ENCODE peak calls at places on chromosomes 5 and 9, in six cellular contexts. F, E, D, X, L and Z are unnamed samples.
A peak's percentile ranks its signal among the peaks of the same experiment; 100 is the strongest.

GRCh38 chr9:34114436-34114835 is 12.1 kb downstream of the DCAF12 start:
- DNase-seq in D (no peak), L (peak; percentile 37), E (no peak), X (no peak), F (no peak), Z (no peak)

GRCh38 chr9:106616946-106617345 is 246.0 kb upstream of the ZNF462 start:
- DNase-seq in E (no peak), L (no peak), F (no peak), D (no peak), X (no peak), Z (no peak)

GRCh38 chr5:54254482-54255198 is 55.7 kb downstream of the ARL15 start:
- DNase-seq in F (no peak), L (no peak), E (peak; percentile 43), D (no peak), X (no peak), Z (peak; percentile 28)

GRCh38 chr5:14244721-14245518 is 101.8 kb downstream of the TRIO start:
- DNase-seq in E (no peak), D (peak; percentile 82), X (no peak), L (no peak), F (peak; percentile 76), Z (no peak)

GRCh38 chr9:121269888-121270254 is 1.9 kb downstream of the GSN start:
- DNase-seq in D (no peak), X (no peak), E (peak; percentile 20), L (no peak), F (no peak), Z (no peak)

GRCh38 chr5:177431317-177432142 is 5.1 kb downstream of the GRK6 start:
- DNase-seq in X (peak; percentile 55), E (no peak), F (no peak), L (no peak), D (no peak), Z (no peak)

GRCh38 chr5:62312036-62312435 is 6.0 kb downstream of the KIF2A start:
- DNase-seq in X (no peak), E (peak; percentile 33), L (no peak), D (no peak), F (no peak), Z (peak; percentile 16)

GRCh38 chr5:21121213-21121612 is 1133.2 kb upstream of the CDH18 start:
- DNase-seq in F (no peak), X (no peak), L (no peak), D (peak; percentile 64), E (no peak), Z (no peak)

GRCh38 chr9:88574993-88575392 is 40.0 kb downstream of the NXNL2 start:
- DNase-seq in D (peak; percentile 60), F (peak; percentile 74), X (no peak), L (no peak), E (peak; percentile 51), Z (peak; percentile 42)

GRCh38 chr5:30041831-30042385 is 1151.6 kb upstream of the CDH6 start:
- DNase-seq in E (no peak), F (no peak), L (no peak), D (no peak), X (no peak), Z (no peak)

GRCh38 chr5:72597456-72597948 is 90.3 kb upstream of the ZNF366 start:
- DNase-seq in E (peak; percentile 85), X (peak; percentile 31), F (peak; percentile 95), L (peak; percentile 12), D (peak; percentile 95), Z (peak; percentile 93)

GRCh38 chr5:57332350-57332749 is 150.3 kb downstream of the ACTBL2 start:
- DNase-seq in L (no peak), E (peak; percentile 63), X (no peak), F (peak; percentile 86), D (peak; percentile 60), Z (peak; percentile 28)

GRCh38 chr9:682633-683508 is 158.6 kb upstream of the DMRT1 start:
- DNase-seq in D (peak; percentile 65), E (peak; percentile 61), X (peak; percentile 81), L (no peak), F (peak; percentile 43), Z (peak; percentile 28)

GRCh38 chr9:134612309-134612708 is 29.3 kb upstream of the COL5A1 start:
- DNase-seq in E (no peak), D (no peak), F (no peak), L (no peak), X (no peak), Z (no peak)

GRCh38 chr5:107968465-107968864 is 297.7 kb upstream of the EFNA5 start:
- DNase-seq in D (peak; percentile 29), L (no peak), F (peak; percentile 54), X (no peak), E (peak; percentile 44), Z (no peak)

GRCh38 chr9:100087218-100087617 is 11.6 kb downstream of the ERP44 start:
- DNase-seq in E (peak; percentile 51), L (no peak), X (no peak), F (peak; percentile 65), D (peak; percentile 85), Z (peak; percentile 75)

GRCh38 chr9:136220017-136220729 is 15.2 kb upstream of the LHX3 start:
- DNase-seq in L (no peak), F (peak; percentile 55), E (peak; percentile 15), X (no peak), D (peak; percentile 52), Z (peak; percentile 23)

GRCh38 chr5:170333161-170333909 is 35.8 kb upstream of the LCP2 start:
- DNase-seq in X (peak; percentile 33), E (peak; percentile 44), D (no peak), F (no peak), L (no peak), Z (no peak)

GRCh38 chr5:122313001-122313402 is 965 bp downstream of the SNCAIP start:
- DNase-seq in D (peak; percentile 36), E (no peak), L (no peak), F (peak; percentile 54), X (no peak), Z (peak; percentile 56)

GRCh38 chr9:130147910-130148309 is 24.3 kb upstream of the NCS1 start:
- DNase-seq in D (no peak), X (no peak), E (no peak), F (no peak), L (no peak), Z (no peak)

GRCh38 chr5:31113101-31113500 is 80.4 kb upstream of the CDH6 start:
- DNase-seq in E (peak; percentile 17), L (no peak), X (no peak), F (peak; percentile 88), D (peak; percentile 98), Z (peak; percentile 60)

GRCh38 chr5:131379723-131380122 is 115.9 kb downstream of the CDC42SE2 start:
- DNase-seq in E (no peak), L (no peak), F (peak; percentile 79), D (peak; percentile 80), X (no peak), Z (peak; percentile 95)

GRCh38 chr5:89265511-89266169 is 382.7 kb upstream of the MEF2C start:
- DNase-seq in D (peak; percentile 91), E (peak; percentile 84), L (no peak), X (no peak), F (peak; percentile 89), Z (peak; percentile 48)
- H3K4me3 ChIP-seq in D (no peak overlapping the region), E (no peak overlapping the region), L (no peak overlapping the region), X (no peak overlapping the region), F (no peak overlapping the region), Z (no peak overlapping the region)

GRCh38 chr9:97993000-97993399 is 9.9 kb downstream of the ANP32B start:
- DNase-seq in X (no peak), E (no peak), L (no peak), F (no peak), D (no peak), Z (no peak)

GRCh38 chr9:97992219-97992618 is 9.1 kb downstream of the ANP32B start:
- DNase-seq in X (no peak), D (no peak), L (no peak), E (no peak), F (no peak), Z (no peak)

GRCh38 chr9:97991818-97992217 is 8.7 kb downstream of the ANP32B start:
- DNase-seq in L (no peak), X (no peak), D (no peak), E (no peak), F (no peak), Z (no peak)

GRCh38 chr9:97987490-97987889 is 4.3 kb downstream of the ANP32B start:
- DNase-seq in E (no peak), X (no peak), L (no peak), F (no peak), D (no peak), Z (no peak)

DNA sequence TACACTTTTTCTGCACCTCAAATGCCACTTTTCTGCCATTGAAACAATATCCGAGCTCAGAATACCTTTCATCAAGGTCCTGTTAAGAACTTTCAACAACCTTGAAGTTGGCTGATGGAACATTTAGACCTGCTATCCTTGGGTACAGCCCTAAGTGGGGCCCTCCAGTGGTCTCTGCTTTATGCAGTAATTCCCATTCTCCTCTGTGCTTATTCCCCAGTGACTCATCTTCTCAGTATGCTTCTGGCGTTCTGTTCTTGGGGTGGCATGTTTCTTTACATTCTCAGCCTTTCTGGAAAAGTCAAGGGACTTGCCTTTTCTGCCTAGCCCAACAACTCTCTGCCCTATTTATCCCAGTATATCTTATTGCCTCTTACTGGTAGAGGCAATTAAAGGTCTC is 7.1 kb downstream of the ANP32B start:
- DNase-seq in F (peak; percentile 82), X (no peak), E (peak; percentile 66), D (peak; percentile 67), L (no peak), Z (peak; percentile 71)
- TF ChIP-seq CTCF in F (peak; percentile 42), X (no peak), E (peak; percentile 35), D (peak; percentile 34), L (no peak), Z (peak; percentile 40)

GRCh38 chr9:132141948-132142594 is 19.8 kb upstream of the NTNG2 start:
- DNase-seq in D (no peak), E (no peak), F (no peak), X (no peak), L (no peak), Z (no peak)

GRCh38 chr9:132143359-132143758 is 18.5 kb upstream of the NTNG2 start:
- DNase-seq in D (no peak), L (no peak), F (no peak), X (no peak), E (no peak), Z (no peak)

GRCh38 chr9:132144708-132145365 is 17.0 kb upstream of the NTNG2 start:
- DNase-seq in L (no peak), E (peak; percentile 64), X (no peak), D (peak; percentile 42), F (peak; percentile 66), Z (peak; percentile 37)

GRCh38 chr9:132142883-132143282 is 19.0 kb upstream of the NTNG2 start:
- DNase-seq in F (no peak), D (no peak), X (no peak), L (no peak), E (no peak), Z (no peak)

GRCh38 chr9:132141364-132141947 is 20.4 kb upstream of the NTNG2 start:
- DNase-seq in D (peak; percentile 12), L (peak; percentile 30), X (peak; percentile 39), E (peak; percentile 10), F (no peak), Z (no peak)
- H3K4me3 ChIP-seq in D (peak overlapping the region; percentile 29), L (no peak overlapping the region), X (peak overlapping the region; percentile 28), E (no peak overlapping the region), F (peak overlapping the region; percentile 19), Z (peak overlapping the region; percentile 7)

DNA sequence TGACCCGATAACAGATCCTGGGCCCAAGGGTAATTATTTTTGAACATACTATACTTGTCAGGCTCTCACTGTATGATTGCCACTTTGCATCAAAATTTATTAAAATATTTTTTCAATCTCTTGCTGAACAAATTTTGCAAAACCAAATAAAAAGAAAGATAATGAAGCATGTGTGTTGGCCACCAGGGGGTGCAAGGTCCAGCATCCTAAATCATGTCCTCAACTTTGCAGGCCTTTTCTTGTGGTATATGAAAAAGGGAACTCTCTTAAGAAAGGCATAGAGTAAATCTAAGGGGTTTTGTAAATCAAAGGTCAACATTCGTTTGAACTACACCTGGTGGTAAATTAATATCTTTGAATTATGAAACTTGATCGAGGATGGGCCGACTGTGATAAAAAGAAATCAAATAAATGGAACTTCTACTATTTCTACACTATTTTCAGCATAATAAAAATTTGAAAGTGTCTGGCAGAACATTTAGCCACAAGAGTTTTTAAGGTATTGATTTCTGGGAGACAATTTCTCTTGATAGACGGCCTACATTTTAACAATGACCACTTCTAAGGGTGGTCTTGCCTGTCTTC is 676.5 kb downstream of the DMRTA1 start:
- DNase-seq in X (no peak), E (peak; percentile 49), D (peak; percentile 6), L (peak; percentile 13), F (peak; percentile 27), Z (peak; percentile 3)
- TF ChIP-seq CTCF in X (no peak), E (peak; percentile 61), D (peak; percentile 77), L (no peak), F (peak; percentile 55), Z (peak; percentile 19)